ENCODE peak calls at places on chromosomes 16 and 17, in four cellular contexts. U, H, K and W are unnamed samples.

GRCh38 chr17:4994081-4994595 is 3.2 kb downstream of the INCA1 start:
- DNase-seq in K (no peak), U (no peak), H (no peak), W (no peak)

GRCh38 chr16:3597676-3598075 is 13.7 kb downstream of the SLX4 start:
- DNase-seq in H (no peak), U (no peak), K (no peak), W (no peak)

GRCh38 chr17:40109471-40109824 is 9.1 kb upstream of the NR1D1 start:
- DNase-seq in K (no peak), U (no peak), H (no peak), W (no peak)

GRCh38 chr17:48852251-48852650 is 21.4 kb downstream of the CALCOCO2 start:
- DNase-seq in H (no peak), U (no peak), K (no peak), W (no peak)

GRCh38 chr16:88382491-88383400 is at the start of gene ZNF469:
- DNase-seq in U (peak; percentile 52), H (no peak), K (no peak), W (no peak)

GRCh38 chr17:40561871-40562611 is 3.2 kb downstream of the CCR7 start:
- DNase-seq in K (peak; percentile 51), H (no peak), U (no peak), W (no peak)

GRCh38 chr16:27363797-27364196 is 38.2 kb upstream of the IL21R start:
- DNase-seq in K (no peak), U (no peak), H (no peak), W (no peak)

GRCh38 chr17:6374761-6375312 is 60.1 kb downstream of the AIPL1 start:
- DNase-seq in U (peak; percentile 74), H (no peak), K (no peak), W (no peak)

GRCh38 chr17:75073618-75074047 is 14.1 kb upstream of the SLC16A5 start:
- DNase-seq in H (no peak), U (no peak), K (no peak), W (no peak)

GRCh38 chr16:26391833-26392232 is 674.9 kb upstream of the C16orf82 start:
- DNase-seq in U (no peak), K (peak; percentile 4), H (no peak), W (no peak)

GRCh38 chr16:90008708-90009145 is 10.5 kb downstream of the DBNDD1 start:
- DNase-seq in U (no peak), H (no peak), K (peak; percentile 81), W (no peak)

GRCh38 chr17:60664022-60664421 is 13.6 kb upstream of the BCAS3 start:
- DNase-seq in K (no peak), H (no peak), U (peak; percentile 25), W (no peak)

GRCh38 chr16:21626659-21627277 is 25.6 kb downstream of the IGSF6 start:
- DNase-seq in K (peak; percentile 14), U (peak; percentile 90), H (no peak), W (no peak)

GRCh38 chr17:66695098-66695497 is 139.8 kb upstream of the CACNG5 start:
- DNase-seq in K (no peak), U (no peak), H (no peak), W (no peak)

GRCh38 chr17:39979021-39979660 is 1.5 kb upstream of the PSMD3 start:
- DNase-seq in U (peak; percentile 97), H (no peak), K (peak; percentile 23), W (no peak)

GRCh38 chr17:2048805-2049204 is 6.1 kb upstream of the HIC1 start:
- DNase-seq in K (no peak), U (no peak), H (no peak), W (no peak)

GRCh38 chr16:28277537-28278388 is 14.6 kb upstream of the SBK1 start:
- DNase-seq in U (peak; percentile 74), H (peak; percentile 46), K (peak; percentile 84), W (peak; percentile 58)